ENCODE peak calls at places on chromosomes 3 and 15, in ten cellular contexts. One of them, this sample, is unnamed.

GRCh38 chr3:4644954-4645353 is 151.8 kb downstream of the ITPR1 start:
- DNase-seq in epithelial cell of esophagus: peak
- DNase-seq in endodermal cell: no peak
- DNase-seq in fibroblast of villous mesenchyme: peak
- DNase-seq in choroid plexus epithelial cell: peak
- DNase-seq in lower lobe of right lung: no peak
- DNase-seq in AG10803: peak
- DNase-seq in A549: no peak
- DNase-seq in endothelial cell of umbilical vein: no peak
- DNase-seq in dorsolateral prefrontal cortex: no peak
- DNase-seq in this sample: peak

GRCh38 chr15:100738614-100739013 is 136.2 kb downstream of the ASB7 start:
- DNase-seq in choroid plexus epithelial cell: no peak
- DNase-seq in endodermal cell: no peak
- DNase-seq in dorsolateral prefrontal cortex: no peak
- DNase-seq in epithelial cell of esophagus: no peak
- DNase-seq in fibroblast of villous mesenchyme: no peak
- DNase-seq in lower lobe of right lung: no peak
- DNase-seq in endothelial cell of umbilical vein: no peak
- DNase-seq in AG10803: no peak
- DNase-seq in A549: no peak
- DNase-seq in this sample: no peak

GRCh38 chr3:184942735-184943134 is 130.8 kb downstream of the VPS8 start:
- DNase-seq in endothelial cell of umbilical vein: no peak
- DNase-seq in choroid plexus epithelial cell: no peak
- DNase-seq in fibroblast of villous mesenchyme: no peak
- DNase-seq in epithelial cell of esophagus: no peak
- DNase-seq in lower lobe of right lung: no peak
- DNase-seq in endodermal cell: no peak
- DNase-seq in dorsolateral prefrontal cortex: no peak
- DNase-seq in AG10803: no peak
- DNase-seq in A549: no peak
- DNase-seq in this sample: no peak

GRCh38 chr15:68430471-68431036 is 1.4 kb downstream of the ITGA11 start:
- DNase-seq in endothelial cell of umbilical vein: no peak
- DNase-seq in fibroblast of villous mesenchyme: no peak
- DNase-seq in endodermal cell: peak
- DNase-seq in A549: no peak
- DNase-seq in dorsolateral prefrontal cortex: no peak
- DNase-seq in lower lobe of right lung: no peak
- DNase-seq in AG10803: no peak
- DNase-seq in choroid plexus epithelial cell: no peak
- DNase-seq in epithelial cell of esophagus: no peak
- DNase-seq in this sample: no peak

GRCh38 chr3:134419214-134419965 is 45.1 kb upstream of the AMOTL2 start:
- DNase-seq in choroid plexus epithelial cell: no peak
- DNase-seq in epithelial cell of esophagus: no peak
- DNase-seq in A549: no peak
- DNase-seq in endothelial cell of umbilical vein: no peak
- DNase-seq in dorsolateral prefrontal cortex: no peak
- DNase-seq in fibroblast of villous mesenchyme: no peak
- DNase-seq in endodermal cell: no peak
- DNase-seq in lower lobe of right lung: no peak
- DNase-seq in AG10803: no peak
- DNase-seq in this sample: no peak

GRCh38 chr3:46953265-46954010 is 23.1 kb downstream of the CCDC12 start:
- DNase-seq in endodermal cell: no peak
- DNase-seq in lower lobe of right lung: no peak
- DNase-seq in fibroblast of villous mesenchyme: no peak
- DNase-seq in choroid plexus epithelial cell: no peak
- DNase-seq in endothelial cell of umbilical vein: no peak
- DNase-seq in AG10803: no peak
- DNase-seq in A549: no peak
- DNase-seq in dorsolateral prefrontal cortex: no peak
- DNase-seq in epithelial cell of esophagus: no peak
- DNase-seq in this sample: no peak

GRCh38 chr3:113495035-113495434 is 19.9 kb downstream of the SPICE1 start:
- DNase-seq in epithelial cell of esophagus: peak
- DNase-seq in A549: peak
- DNase-seq in endothelial cell of umbilical vein: peak
- DNase-seq in lower lobe of right lung: no peak
- DNase-seq in choroid plexus epithelial cell: peak
- DNase-seq in dorsolateral prefrontal cortex: peak
- DNase-seq in fibroblast of villous mesenchyme: peak
- DNase-seq in AG10803: peak
- DNase-seq in endodermal cell: peak
- DNase-seq in this sample: peak

GRCh38 chr3:29144361-29144760 is 136.5 kb upstream of the RBMS3 start:
- DNase-seq in epithelial cell of esophagus: no peak
- DNase-seq in choroid plexus epithelial cell: no peak
- DNase-seq in endodermal cell: no peak
- DNase-seq in lower lobe of right lung: no peak
- DNase-seq in AG10803: no peak
- DNase-seq in endothelial cell of umbilical vein: peak
- DNase-seq in dorsolateral prefrontal cortex: no peak
- DNase-seq in A549: no peak
- DNase-seq in fibroblast of villous mesenchyme: peak
- DNase-seq in this sample: peak

GRCh38 chr3:66851894-66852613 is 146.1 kb upstream of the KBTBD8 start:
- DNase-seq in endodermal cell: no peak
- DNase-seq in AG10803: no peak
- DNase-seq in lower lobe of right lung: no peak
- DNase-seq in choroid plexus epithelial cell: peak
- DNase-seq in endothelial cell of umbilical vein: no peak
- DNase-seq in dorsolateral prefrontal cortex: no peak
- DNase-seq in epithelial cell of esophagus: no peak
- DNase-seq in fibroblast of villous mesenchyme: no peak
- DNase-seq in A549: no peak
- DNase-seq in this sample: no peak

GRCh38 chr15:48510976-48511375 is 134.5 kb downstream of the FBN1 start:
- DNase-seq in dorsolateral prefrontal cortex: no peak
- DNase-seq in endodermal cell: no peak
- DNase-seq in endothelial cell of umbilical vein: no peak
- DNase-seq in AG10803: peak
- DNase-seq in fibroblast of villous mesenchyme: no peak
- DNase-seq in epithelial cell of esophagus: no peak
- DNase-seq in choroid plexus epithelial cell: peak
- DNase-seq in A549: no peak
- DNase-seq in lower lobe of right lung: no peak
- DNase-seq in this sample: no peak

GRCh38 chr15:48505067-48505466 is 140.4 kb downstream of the FBN1 start:
- DNase-seq in AG10803: no peak
- DNase-seq in choroid plexus epithelial cell: no peak
- DNase-seq in dorsolateral prefrontal cortex: no peak
- DNase-seq in A549: no peak
- DNase-seq in endothelial cell of umbilical vein: no peak
- DNase-seq in fibroblast of villous mesenchyme: no peak
- DNase-seq in endodermal cell: no peak
- DNase-seq in lower lobe of right lung: no peak
- DNase-seq in epithelial cell of esophagus: no peak
- DNase-seq in this sample: no peak

GRCh38 chr15:48507416-48508065 is 138.0 kb downstream of the FBN1 start:
- DNase-seq in lower lobe of right lung: no peak
- DNase-seq in AG10803: peak
- DNase-seq in endothelial cell of umbilical vein: peak
- DNase-seq in dorsolateral prefrontal cortex: no peak
- DNase-seq in choroid plexus epithelial cell: peak
- DNase-seq in epithelial cell of esophagus: peak
- DNase-seq in fibroblast of villous mesenchyme: peak
- DNase-seq in A549: peak
- DNase-seq in endodermal cell: peak
- DNase-seq in this sample: peak
- H3K4me3 ChIP-seq in lower lobe of right lung: no peak
- H3K4me3 ChIP-seq in AG10803: no peak
- H3K4me3 ChIP-seq in endothelial cell of umbilical vein: no peak
- H3K4me3 ChIP-seq in dorsolateral prefrontal cortex: no peak
- H3K4me3 ChIP-seq in choroid plexus epithelial cell: no peak
- H3K4me3 ChIP-seq in epithelial cell of esophagus: no peak
- H3K4me3 ChIP-seq in fibroblast of villous mesenchyme: no peak
- H3K4me3 ChIP-seq in A549: no peak
- H3K4me3 ChIP-seq in endodermal cell: no peak
- H3K4me3 ChIP-seq in this sample: no peak

DNA sequence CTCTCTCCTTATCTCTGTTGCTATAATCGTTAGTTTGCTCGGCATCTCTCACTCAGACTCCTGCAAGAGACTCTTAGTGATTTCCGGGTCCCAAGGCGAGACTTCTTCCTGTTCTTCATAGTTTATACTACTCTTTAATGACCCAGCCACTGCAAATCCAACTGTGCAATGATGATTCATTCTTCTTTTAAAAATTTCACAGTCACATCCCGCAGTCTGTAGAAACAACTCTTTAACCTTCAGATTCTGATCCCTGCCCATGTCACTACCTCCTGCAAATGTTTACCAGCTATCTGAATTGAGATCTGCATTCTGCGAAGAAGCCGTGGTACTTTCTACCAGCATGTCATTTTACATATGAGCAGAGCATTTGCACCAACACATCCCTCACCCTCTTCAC is 2.8 kb upstream of the VGLL3 start:
- DNase-seq in dorsolateral prefrontal cortex: no peak
- DNase-seq in endodermal cell: no peak
- DNase-seq in epithelial cell of esophagus: peak
- DNase-seq in A549: peak
- DNase-seq in choroid plexus epithelial cell: peak
- DNase-seq in fibroblast of villous mesenchyme: peak
- DNase-seq in AG10803: peak
- DNase-seq in endothelial cell of umbilical vein: peak
- DNase-seq in lower lobe of right lung: no peak
- DNase-seq in this sample: peak
- TF ChIP-seq CTCF in dorsolateral prefrontal cortex: no peak
- TF ChIP-seq CTCF in endodermal cell: no peak
- TF ChIP-seq CTCF in epithelial cell of esophagus: no peak
- TF ChIP-seq CTCF in A549: no peak
- TF ChIP-seq CTCF in choroid plexus epithelial cell: no peak
- TF ChIP-seq CTCF in fibroblast of villous mesenchyme: no peak
- TF ChIP-seq CTCF in AG10803: no peak
- TF ChIP-seq CTCF in endothelial cell of umbilical vein: no peak
- TF ChIP-seq CTCF in lower lobe of right lung: no peak
- TF ChIP-seq CTCF in this sample: no peak

GRCh38 chr15:40567111-40567510 is 2.0 kb upstream of the RPUSD2 start:
- DNase-seq in lower lobe of right lung: no peak
- DNase-seq in AG10803: no peak
- DNase-seq in endodermal cell: peak
- DNase-seq in endothelial cell of umbilical vein: peak
- DNase-seq in fibroblast of villous mesenchyme: peak
- DNase-seq in dorsolateral prefrontal cortex: no peak
- DNase-seq in epithelial cell of esophagus: no peak
- DNase-seq in A549: peak
- DNase-seq in choroid plexus epithelial cell: peak
- DNase-seq in this sample: peak

GRCh38 chr15:40569139-40569953 is at the start of gene RPUSD2:
- DNase-seq in choroid plexus epithelial cell: peak
- DNase-seq in lower lobe of right lung: peak
- DNase-seq in fibroblast of villous mesenchyme: peak
- DNase-seq in epithelial cell of esophagus: peak
- DNase-seq in endothelial cell of umbilical vein: peak
- DNase-seq in endodermal cell: peak
- DNase-seq in dorsolateral prefrontal cortex: peak
- DNase-seq in A549: peak
- DNase-seq in AG10803: peak
- DNase-seq in this sample: peak

GRCh38 chr15:40564591-40565332 is at the start of gene CCDC32:
- DNase-seq in AG10803: peak
- DNase-seq in endodermal cell: peak
- DNase-seq in epithelial cell of esophagus: peak
- DNase-seq in endothelial cell of umbilical vein: peak
- DNase-seq in dorsolateral prefrontal cortex: peak
- DNase-seq in lower lobe of right lung: peak
- DNase-seq in choroid plexus epithelial cell: peak
- DNase-seq in fibroblast of villous mesenchyme: peak
- DNase-seq in A549: peak
- DNase-seq in this sample: peak

GRCh38 chr15:40562691-40563090 is 2.2 kb downstream of the CCDC32 start:
- DNase-seq in choroid plexus epithelial cell: no peak
- DNase-seq in lower lobe of right lung: no peak
- DNase-seq in A549: no peak
- DNase-seq in AG10803: peak
- DNase-seq in epithelial cell of esophagus: no peak
- DNase-seq in fibroblast of villous mesenchyme: no peak
- DNase-seq in endothelial cell of umbilical vein: no peak
- DNase-seq in endodermal cell: no peak
- DNase-seq in dorsolateral prefrontal cortex: no peak
- DNase-seq in this sample: no peak

GRCh38 chr15:40565333-40566238 is 744 bp upstream of the CCDC32 start:
- DNase-seq in dorsolateral prefrontal cortex: no peak
- DNase-seq in endodermal cell: no peak
- DNase-seq in lower lobe of right lung: no peak
- DNase-seq in choroid plexus epithelial cell: no peak
- DNase-seq in A549: no peak
- DNase-seq in AG10803: no peak
- DNase-seq in fibroblast of villous mesenchyme: no peak
- DNase-seq in epithelial cell of esophagus: no peak
- DNase-seq in endothelial cell of umbilical vein: no peak
- DNase-seq in this sample: no peak
- H3K4me3 ChIP-seq in dorsolateral prefrontal cortex: peak
- H3K4me3 ChIP-seq in endodermal cell: peak
- H3K4me3 ChIP-seq in lower lobe of right lung: peak
- H3K4me3 ChIP-seq in choroid plexus epithelial cell: peak
- H3K4me3 ChIP-seq in A549: peak
- H3K4me3 ChIP-seq in AG10803: peak
- H3K4me3 ChIP-seq in fibroblast of villous mesenchyme: peak
- H3K4me3 ChIP-seq in epithelial cell of esophagus: peak
- H3K4me3 ChIP-seq in endothelial cell of umbilical vein: peak
- H3K4me3 ChIP-seq in this sample: peak

DNA sequence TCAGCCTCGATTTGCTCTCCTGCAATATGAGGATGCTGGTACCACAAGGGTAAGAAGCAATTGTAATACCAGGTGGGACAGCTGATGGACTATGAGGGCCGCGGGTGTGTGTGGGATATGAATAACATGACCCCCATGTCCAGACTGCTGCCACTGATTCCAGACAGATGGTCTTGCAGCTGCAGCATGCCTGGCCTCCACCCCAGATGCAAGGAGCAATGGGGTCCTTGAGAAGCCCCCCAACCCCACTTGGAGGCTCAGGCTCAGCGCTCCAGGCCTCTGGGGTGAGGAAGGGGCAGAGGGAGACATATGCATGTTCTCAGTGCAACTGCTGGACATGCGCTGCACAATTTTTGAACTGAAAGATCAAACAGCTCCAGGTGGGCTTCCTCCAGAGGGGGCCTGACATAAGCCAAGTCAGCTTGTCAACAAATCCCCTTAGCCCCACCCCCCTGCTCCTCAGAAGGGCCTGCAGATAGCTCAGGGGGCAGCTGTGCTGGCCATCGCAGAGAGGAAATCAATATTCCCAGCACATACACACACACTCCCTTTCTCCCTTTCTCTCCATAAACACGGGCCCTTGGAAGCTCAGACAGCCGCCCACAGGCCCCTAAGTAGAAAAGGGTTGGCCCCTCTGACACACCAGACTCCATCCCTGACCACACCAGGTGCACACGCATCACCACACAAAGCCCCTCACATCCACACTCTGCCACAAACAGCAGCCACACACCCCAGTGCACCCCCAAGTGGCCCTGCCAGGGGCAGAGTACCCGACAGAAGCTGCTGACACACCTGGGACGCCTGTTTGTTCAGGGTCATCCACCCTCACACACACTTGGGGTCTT is 107.0 kb downstream of the IQSEC1 start:
- DNase-seq in A549: no peak
- DNase-seq in AG10803: no peak
- DNase-seq in fibroblast of villous mesenchyme: no peak
- DNase-seq in endodermal cell: no peak
- DNase-seq in choroid plexus epithelial cell: no peak
- DNase-seq in endothelial cell of umbilical vein: peak
- DNase-seq in dorsolateral prefrontal cortex: no peak
- DNase-seq in epithelial cell of esophagus: no peak
- DNase-seq in lower lobe of right lung: no peak
- DNase-seq in this sample: no peak
- TF ChIP-seq CTCF in A549: no peak
- TF ChIP-seq CTCF in AG10803: no peak
- TF ChIP-seq CTCF in fibroblast of villous mesenchyme: peak
- TF ChIP-seq CTCF in endodermal cell: no peak
- TF ChIP-seq CTCF in choroid plexus epithelial cell: no peak
- TF ChIP-seq CTCF in endothelial cell of umbilical vein: no peak
- TF ChIP-seq CTCF in dorsolateral prefrontal cortex: no peak
- TF ChIP-seq CTCF in epithelial cell of esophagus: no peak
- TF ChIP-seq CTCF in lower lobe of right lung: no peak
- TF ChIP-seq CTCF in this sample: no peak